ENCODE peak calls at places on chromosome 20, in six cellular contexts. J, I, Q, A, W and P are unnamed samples.

GRCh38 chr20:61608275-61609085 is 356.4 kb downstream of the CDH4 start:
- DNase-seq in J (no peak), I (peak; percentile 62), Q (peak; percentile 30), A (peak; percentile 72), W (no peak), P (no peak)

GRCh38 chr20:23296841-23297701 is 53.5 kb upstream of the NXT1 start:
- DNase-seq in J (no peak), I (peak; percentile 45), Q (no peak), A (no peak), W (no peak), P (no peak)

GRCh38 chr20:3738109-3739053 is 5.9 kb downstream of the HSPA12B start:
- DNase-seq in J (no peak), I (no peak), Q (no peak), A (no peak), W (no peak), P (no peak)

GRCh38 chr20:36468149-36469000 is 72.9 kb upstream of the MYL9 start:
- DNase-seq in J (peak; percentile 73), I (peak; percentile 20), Q (no peak), A (no peak), W (peak; percentile 43), P (no peak)

GRCh38 chr20:32526125-32526524 is 59.0 kb downstream of the NOL4L start:
- DNase-seq in J (peak; percentile 0), I (no peak), Q (no peak), A (no peak), W (no peak), P (no peak)

GRCh38 chr20:54194724-54195438 is 13.0 kb upstream of the PFDN4 start:
- DNase-seq in J (no peak), I (no peak), Q (peak; percentile 59), A (no peak), W (no peak), P (peak; percentile 76)

GRCh38 chr20:32626859-32627636 is 41.9 kb upstream of the NOL4L start:
- DNase-seq in J (peak; percentile 63), I (peak; percentile 80), Q (no peak), A (no peak), W (peak; percentile 92), P (no peak)

GRCh38 chr20:62740286-62741141 is 31.9 kb downstream of the NTSR1 start:
- DNase-seq in J (no peak), I (peak; percentile 15), Q (peak; percentile 98), A (peak; percentile 94), W (no peak), P (peak; percentile 83)

GRCh38 chr20:37741055-37741454 is 47.2 kb downstream of the CTNNBL1 start:
- DNase-seq in J (no peak), I (no peak), Q (peak; percentile 89), A (no peak), W (no peak), P (peak; percentile 10)

GRCh38 chr20:62980380-62980960 is 26.3 kb downstream of the BHLHE23 start:
- DNase-seq in J (no peak), I (peak; percentile 70), Q (no peak), A (no peak), W (peak; percentile 60), P (no peak)

GRCh38 chr20:24066075-24066700 is 77.6 kb upstream of the GGTLC1 start:
- DNase-seq in J (no peak), I (no peak), Q (no peak), A (no peak), W (no peak), P (no peak)

GRCh38 chr20:11376406-11376805 is 541.3 kb upstream of the BTBD3 start:
- DNase-seq in J (no peak), I (no peak), Q (no peak), A (no peak), W (no peak), P (no peak)

GRCh38 chr20:22460803-22461202 is 123.6 kb downstream of the FOXA2 start:
- DNase-seq in J (no peak), I (no peak), Q (no peak), A (no peak), W (no peak), P (no peak)

GRCh38 chr20:63706852-63707557 is 771 bp downstream of the ARFRP1 start:
- DNase-seq in J (peak; percentile 33), I (no peak), Q (peak; percentile 59), A (no peak), W (no peak), P (no peak)

GRCh38 chr20:47610945-47611250 is 109.2 kb downstream of the NCOA3 start:
- DNase-seq in J (no peak), I (no peak), Q (no peak), A (no peak), W (no peak), P (no peak)